ENCODE peak calls at places on chromosomes 4 and X, in seven cellular contexts. One of them, this sample, is unnamed.

GRCh38 chrX:150363561-150364346 is 637 bp downstream of the MAMLD1 start:
- DNase-seq in upper lobe of left lung: peak
- DNase-seq in suprapubic skin: no peak
- DNase-seq in body of pancreas: peak
- DNase-seq in H54: no peak
- DNase-seq in ovary: peak
- DNase-seq in uterus: peak
- DNase-seq in this sample: peak

GRCh38 chr4:40524642-40525041 is 105.0 kb downstream of the RBM47 start:
- DNase-seq in upper lobe of left lung: no peak
- DNase-seq in suprapubic skin: no peak
- DNase-seq in body of pancreas: no peak
- DNase-seq in H54: no peak
- DNase-seq in ovary: peak
- DNase-seq in uterus: no peak
- DNase-seq in this sample: no peak

GRCh38 chrX:71650333-71650969 is 16.9 kb upstream of the LOC101059915 start:
- DNase-seq in upper lobe of left lung: no peak
- DNase-seq in suprapubic skin: no peak
- DNase-seq in body of pancreas: no peak
- DNase-seq in H54: no peak
- DNase-seq in ovary: no peak
- DNase-seq in uterus: no peak
- DNase-seq in this sample: peak

GRCh38 chr4:121199742-121200561 is 35.8 kb upstream of the TNIP3 start:
- DNase-seq in upper lobe of left lung: no peak
- DNase-seq in suprapubic skin: no peak
- DNase-seq in body of pancreas: no peak
- DNase-seq in H54: no peak
- DNase-seq in ovary: no peak
- DNase-seq in uterus: no peak
- DNase-seq in this sample: no peak

GRCh38 chr4:156322592-156322991 is 368.9 kb upstream of the CTSO start:
- DNase-seq in upper lobe of left lung: no peak
- DNase-seq in suprapubic skin: no peak
- DNase-seq in body of pancreas: no peak
- DNase-seq in H54: no peak
- DNase-seq in ovary: no peak
- DNase-seq in uterus: no peak
- DNase-seq in this sample: no peak

GRCh38 chrX:17779434-17779833 is 42.1 kb downstream of the SCML1 start:
- DNase-seq in upper lobe of left lung: no peak
- DNase-seq in suprapubic skin: no peak
- DNase-seq in body of pancreas: no peak
- DNase-seq in H54: no peak
- DNase-seq in ovary: no peak
- DNase-seq in uterus: no peak
- DNase-seq in this sample: no peak

GRCh38 chr4:185357220-185357619 is 38.5 kb downstream of the LRP2BP start:
- DNase-seq in upper lobe of left lung: no peak
- DNase-seq in suprapubic skin: no peak
- DNase-seq in body of pancreas: no peak
- DNase-seq in H54: no peak
- DNase-seq in ovary: no peak
- DNase-seq in uterus: no peak
- DNase-seq in this sample: no peak

GRCh38 chr4:73450398-73451004 is 14.5 kb downstream of the AFP start:
- DNase-seq in upper lobe of left lung: no peak
- DNase-seq in suprapubic skin: no peak
- DNase-seq in body of pancreas: peak
- DNase-seq in H54: no peak
- DNase-seq in ovary: peak
- DNase-seq in uterus: no peak
- DNase-seq in this sample: no peak

GRCh38 chr4:41728571-41728908 is 20.0 kb downstream of the PHOX2B start:
- DNase-seq in upper lobe of left lung: no peak
- DNase-seq in suprapubic skin: no peak
- DNase-seq in body of pancreas: no peak
- DNase-seq in H54: no peak
- DNase-seq in ovary: no peak
- DNase-seq in uterus: no peak
- DNase-seq in this sample: no peak

GRCh38 chr4:138898282-138898681 is 117.3 kb upstream of the NOCT start:
- DNase-seq in upper lobe of left lung: no peak
- DNase-seq in suprapubic skin: no peak
- DNase-seq in body of pancreas: no peak
- DNase-seq in H54: no peak
- DNase-seq in ovary: no peak
- DNase-seq in uterus: no peak
- DNase-seq in this sample: no peak

GRCh38 chrX:65697173-65697572 is 29.7 kb downstream of the MSN start:
- DNase-seq in upper lobe of left lung: no peak
- DNase-seq in suprapubic skin: no peak
- DNase-seq in body of pancreas: no peak
- DNase-seq in H54: no peak
- DNase-seq in ovary: no peak
- DNase-seq in uterus: no peak
- DNase-seq in this sample: no peak

GRCh38 chr4:185270885-185271284 is 61.5 kb downstream of the SNX25 start:
- DNase-seq in upper lobe of left lung: no peak
- DNase-seq in suprapubic skin: no peak
- DNase-seq in body of pancreas: no peak
- DNase-seq in H54: no peak
- DNase-seq in ovary: no peak
- DNase-seq in uterus: no peak
- DNase-seq in this sample: no peak

DNA sequence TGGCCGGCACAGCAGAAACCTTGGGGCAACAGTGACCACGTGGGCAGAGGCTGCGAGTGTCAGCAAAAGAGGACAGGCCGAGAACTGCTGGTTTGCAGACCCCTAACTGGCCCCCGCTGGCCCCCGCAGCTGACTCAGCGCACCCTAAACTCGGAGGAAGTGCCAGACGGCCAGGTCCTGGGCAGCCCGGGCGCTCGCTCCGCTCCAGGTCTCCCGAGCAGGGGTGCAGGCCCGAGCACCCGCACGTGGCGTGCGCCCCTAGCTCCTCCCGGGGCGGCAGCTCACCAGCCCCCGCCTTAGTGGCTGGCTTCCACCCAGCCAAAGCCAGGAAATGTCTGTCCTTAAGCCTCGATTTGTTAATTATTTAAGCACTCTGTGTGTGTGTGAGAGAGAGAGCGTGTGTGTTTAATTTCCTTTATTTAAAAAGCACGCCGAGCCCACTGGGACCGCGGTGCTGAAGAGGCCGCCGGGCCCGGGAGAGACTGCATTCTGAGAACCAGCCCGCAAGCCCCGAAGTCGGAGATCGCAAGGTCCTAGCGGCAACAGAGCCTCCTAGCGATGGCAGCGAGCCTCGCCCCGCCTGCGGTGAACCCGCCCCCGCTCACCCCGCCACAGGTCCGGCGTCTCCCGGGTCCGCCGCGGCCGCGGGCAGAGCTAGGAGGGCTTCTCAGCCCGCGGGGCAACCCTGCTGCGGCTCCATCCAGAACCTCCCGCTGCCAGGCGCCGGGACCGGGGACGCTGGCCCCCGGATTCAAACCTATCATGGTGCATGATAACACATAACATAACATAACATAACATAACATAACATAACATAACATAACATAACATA is 45.9 kb upstream of the CDKN2AIP start:
- DNase-seq in upper lobe of left lung: peak
- DNase-seq in suprapubic skin: no peak
- DNase-seq in body of pancreas: peak
- DNase-seq in H54: no peak
- DNase-seq in ovary: peak
- DNase-seq in uterus: peak
- DNase-seq in this sample: peak
- TF ChIP-seq POLR2A in upper lobe of left lung: peak
- TF ChIP-seq POLR2A in suprapubic skin: no peak
- TF ChIP-seq POLR2A in body of pancreas: no peak
- TF ChIP-seq POLR2A in H54: no peak
- TF ChIP-seq POLR2A in ovary: no peak
- TF ChIP-seq POLR2A in uterus: no peak
- TF ChIP-seq POLR2A in this sample: peak

DNA sequence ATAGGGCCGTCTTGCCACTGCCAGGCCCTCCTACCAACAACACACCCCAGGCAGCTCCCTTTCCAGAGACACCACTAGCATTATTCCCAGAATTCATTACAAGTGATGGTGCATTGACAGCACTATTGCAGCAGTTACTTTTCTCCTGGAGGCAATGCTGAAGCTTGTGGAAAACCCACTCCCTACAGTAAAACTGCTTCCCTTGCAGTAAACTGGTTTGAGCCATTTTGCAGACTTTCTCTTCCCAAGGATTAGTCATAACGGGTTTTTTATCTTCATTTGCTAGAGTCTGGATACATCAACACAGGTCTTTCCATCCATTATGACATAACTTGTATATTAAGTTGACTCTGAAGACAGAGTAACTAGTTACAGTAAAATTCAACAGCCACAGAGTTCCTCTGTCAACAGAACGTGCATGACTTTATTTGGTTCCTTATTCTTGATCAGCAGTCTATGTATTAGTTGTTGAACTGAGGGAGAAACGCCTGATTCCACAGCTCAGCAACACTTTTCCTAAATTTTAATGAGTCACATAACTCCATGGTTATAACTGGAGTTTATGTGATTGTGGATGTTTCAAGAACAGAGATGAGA is 2.2 kb downstream of the ANKRD50 start:
- DNase-seq in upper lobe of left lung: no peak
- DNase-seq in suprapubic skin: no peak
- DNase-seq in body of pancreas: no peak
- DNase-seq in H54: no peak
- DNase-seq in ovary: no peak
- DNase-seq in uterus: no peak
- DNase-seq in this sample: no peak
- TF ChIP-seq POLR2A in upper lobe of left lung: no peak
- TF ChIP-seq POLR2A in suprapubic skin: no peak
- TF ChIP-seq POLR2A in body of pancreas: no peak
- TF ChIP-seq POLR2A in H54: no peak
- TF ChIP-seq POLR2A in ovary: no peak
- TF ChIP-seq POLR2A in uterus: no peak
- TF ChIP-seq POLR2A in this sample: no peak

GRCh38 chrX:53095796-53096195 is 1.9 kb downstream of the KANTR start:
- DNase-seq in upper lobe of left lung: no peak
- DNase-seq in suprapubic skin: no peak
- DNase-seq in body of pancreas: no peak
- DNase-seq in H54: no peak
- DNase-seq in ovary: no peak
- DNase-seq in uterus: no peak
- DNase-seq in this sample: no peak

GRCh38 chrX:53093177-53093655 is 726 bp upstream of the KANTR start:
- DNase-seq in upper lobe of left lung: peak
- DNase-seq in suprapubic skin: peak
- DNase-seq in body of pancreas: peak
- DNase-seq in H54: no peak
- DNase-seq in ovary: peak
- DNase-seq in uterus: peak
- DNase-seq in this sample: peak

GRCh38 chrX:53091354-53091753 is 2.6 kb upstream of the KANTR start:
- DNase-seq in upper lobe of left lung: no peak
- DNase-seq in suprapubic skin: no peak
- DNase-seq in body of pancreas: no peak
- DNase-seq in H54: no peak
- DNase-seq in ovary: peak
- DNase-seq in uterus: no peak
- DNase-seq in this sample: no peak

GRCh38 chrX:53094584-53094908 is 604 bp downstream of the KANTR start:
- DNase-seq in upper lobe of left lung: no peak
- DNase-seq in suprapubic skin: no peak
- DNase-seq in body of pancreas: no peak
- DNase-seq in H54: no peak
- DNase-seq in ovary: no peak
- DNase-seq in uterus: no peak
- DNase-seq in this sample: no peak

DNA sequence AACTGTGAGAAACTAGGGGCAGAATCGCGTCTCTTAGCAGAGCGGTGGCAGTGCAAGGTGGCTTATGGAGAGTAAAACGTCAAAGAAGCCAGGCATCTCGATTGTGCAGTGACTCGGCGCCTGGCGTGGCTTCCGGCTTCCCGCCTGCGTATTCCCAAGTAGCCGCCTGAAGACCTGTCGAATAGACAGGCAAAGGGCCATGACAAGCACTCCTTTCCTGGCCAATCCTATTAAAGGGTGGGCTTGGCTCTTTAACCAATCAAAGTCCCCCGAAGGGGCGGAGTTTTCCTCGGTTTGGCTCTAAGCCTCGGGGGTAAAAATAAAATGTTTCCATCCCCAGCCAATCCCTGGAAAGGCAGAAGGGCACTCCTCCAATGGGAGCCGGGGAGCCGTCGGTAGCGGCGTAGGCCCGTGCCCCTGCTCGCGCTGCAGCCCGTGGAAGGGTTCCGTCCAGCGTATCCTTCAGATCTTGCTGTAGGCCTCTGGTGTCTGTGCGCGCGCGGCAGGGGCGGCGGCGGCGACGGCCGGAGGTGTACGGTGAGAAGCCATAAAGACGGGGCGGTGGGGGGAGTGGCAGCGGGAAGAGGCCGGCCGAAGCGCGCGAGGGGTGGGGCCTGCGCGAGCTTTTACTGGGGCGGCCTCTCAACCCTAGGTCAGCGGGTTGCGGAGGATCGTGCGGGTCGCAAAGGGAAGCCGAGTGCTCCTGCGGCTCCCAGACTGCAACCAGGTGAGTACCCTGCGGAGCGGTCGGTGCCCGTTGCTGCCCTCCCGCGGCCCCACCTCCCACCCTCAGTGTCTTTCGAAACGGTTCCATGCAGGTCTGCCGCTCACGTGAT is at the start of gene KANTR:
- DNase-seq in upper lobe of left lung: peak
- DNase-seq in suprapubic skin: peak
- DNase-seq in body of pancreas: peak
- DNase-seq in H54: peak
- DNase-seq in ovary: peak
- DNase-seq in uterus: peak
- DNase-seq in this sample: peak
- TF ChIP-seq POLR2A in upper lobe of left lung: peak
- TF ChIP-seq POLR2A in suprapubic skin: no peak
- TF ChIP-seq POLR2A in body of pancreas: peak
- TF ChIP-seq POLR2A in H54: peak
- TF ChIP-seq POLR2A in ovary: peak
- TF ChIP-seq POLR2A in uterus: peak
- TF ChIP-seq POLR2A in this sample: peak

DNA sequence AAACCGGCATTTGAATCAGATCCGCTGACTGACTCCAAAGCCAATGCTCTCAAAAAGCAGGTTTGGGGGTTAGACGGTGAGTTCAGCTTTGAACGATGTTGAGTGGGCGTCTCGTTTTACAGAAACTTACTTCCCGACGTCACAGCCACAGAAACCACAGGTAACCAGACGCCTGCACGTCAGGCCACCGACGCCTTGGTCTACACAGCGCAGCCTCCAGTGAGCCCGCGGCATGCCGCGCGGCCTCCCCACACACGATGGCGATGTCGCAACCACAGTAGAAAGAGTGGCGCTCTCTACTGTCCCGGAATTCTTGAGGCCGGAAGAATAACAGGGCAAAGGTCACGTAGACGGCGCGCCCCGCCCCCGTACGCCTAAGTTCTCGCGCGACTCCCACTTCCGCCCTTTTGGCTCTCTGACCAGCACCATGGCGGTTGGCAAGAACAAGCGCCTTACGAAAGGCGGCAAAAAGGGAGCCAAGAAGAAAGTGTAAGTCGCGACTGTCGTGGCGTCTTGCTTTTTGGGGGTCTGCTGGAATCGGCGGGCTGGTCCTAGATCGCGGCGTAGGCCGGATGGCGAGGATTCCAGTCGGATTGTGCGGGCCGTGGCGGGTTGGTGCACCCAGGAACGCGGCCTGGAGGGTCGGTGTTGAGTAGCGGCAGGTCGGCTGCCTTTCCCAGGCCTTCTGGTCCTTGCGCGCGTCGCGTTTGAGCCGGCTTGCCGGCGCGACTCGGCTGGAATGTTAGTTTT is at the start of gene RPS3A:
- DNase-seq in upper lobe of left lung: peak
- DNase-seq in suprapubic skin: peak
- DNase-seq in body of pancreas: peak
- DNase-seq in H54: peak
- DNase-seq in ovary: peak
- DNase-seq in uterus: peak
- DNase-seq in this sample: peak
- TF ChIP-seq POLR2A in upper lobe of left lung: peak
- TF ChIP-seq POLR2A in suprapubic skin: peak
- TF ChIP-seq POLR2A in body of pancreas: no peak
- TF ChIP-seq POLR2A in H54: peak
- TF ChIP-seq POLR2A in ovary: peak
- TF ChIP-seq POLR2A in uterus: peak
- TF ChIP-seq POLR2A in this sample: peak